ENCODE peak calls at places on chromosomes 12 and 14, in ten cellular contexts. B is amniotic stem cell; P is amygdala; F is Peyer's patch; W is thoracic aorta; G is psoas muscle; K is naive thymus-derived CD4-positive, alpha-beta T cell; J is AG10803; U is activated naive CD4-positive, alpha-beta T cell treated with Interleukin-2 at 50 U/mL for 16 hours; S is posterior cingulate gyrus. M is an unnamed sample.

GRCh38 chr14:79992799-79993198 is 218.5 kb downstream of the DIO2 start:
- DNase-seq in U (no peak), W (no peak), J (no peak), K (no peak), G (no peak), P (no peak), S (no peak), B (no peak), F (no peak), M (no peak)

GRCh38 chr14:100621806-100622205 is 34.6 kb upstream of the BEGAIN start:
- DNase-seq in P (no peak), S (no peak), J (no peak), B (no peak), W (no peak), G (no peak), F (peak; percentile 45), U (no peak), K (no peak), M (no peak)

GRCh38 chr14:72740504-72740961 is 153.4 kb downstream of the DPF3 start:
- DNase-seq in P (no peak), B (no peak), J (no peak), W (no peak), U (no peak), K (no peak), G (no peak), F (no peak), S (no peak), M (no peak)

GRCh38 chr14:80278293-80279037 is 67.2 kb upstream of the DIO2 start:
- DNase-seq in P (no peak), B (no peak), U (no peak), F (no peak), J (peak; percentile 20), S (no peak), K (no peak), W (peak; percentile 2), G (no peak), M (no peak)

GRCh38 chr14:75299064-75299463 is 20.4 kb downstream of the FOS start:
- DNase-seq in F (peak; percentile 70), P (no peak), B (no peak), K (no peak), G (peak; percentile 61), S (no peak), W (no peak), U (no peak), J (no peak), M (no peak)

GRCh38 chr14:68976160-68977067 is 2.7 kb downstream of the ACTN1 start:
- DNase-seq in K (no peak), P (peak; percentile 16), J (peak; percentile 70), W (no peak), G (peak; percentile 58), U (no peak), B (no peak), S (peak; percentile 60), F (no peak), M (no peak)

GRCh38 chr14:26960049-26960688 is 362.3 kb upstream of the NOVA1 start:
- DNase-seq in U (no peak), W (no peak), K (no peak), J (no peak), B (no peak), S (no peak), P (no peak), G (no peak), F (no peak), M (no peak)

GRCh38 chr12:51202650-51203198 is 15.1 kb downstream of the POU6F1 start:
- DNase-seq in J (no peak), S (no peak), U (no peak), F (no peak), K (peak; percentile 53), G (no peak), B (no peak), W (no peak), P (no peak), M (no peak)

GRCh38 chr12:125453751-125454150 is 388.5 kb downstream of the AACS start:
- DNase-seq in G (no peak), F (no peak), W (no peak), U (no peak), J (no peak), B (no peak), K (no peak), S (peak; percentile 71), P (peak; percentile 80), M (peak; percentile 86)

GRCh38 chr12:74317078-74317581 is 220.5 kb upstream of the ATXN7L3B start:
- DNase-seq in W (no peak), K (no peak), S (no peak), J (no peak), B (no peak), P (no peak), U (no peak), F (no peak), G (peak; percentile 36), M (no peak)

GRCh38 chr14:64113279-64113678 is 180.9 kb downstream of the ESR2 start:
- DNase-seq in P (no peak), G (peak; percentile 86), F (peak; percentile 78), W (no peak), K (no peak), B (no peak), J (no peak), U (no peak), S (no peak), M (no peak)

GRCh38 chr14:64738306-64738879 is 34.2 kb downstream of the PLEKHG3 start:
- DNase-seq in S (no peak), W (no peak), U (no peak), G (no peak), K (no peak), P (no peak), J (no peak), B (no peak), F (no peak), M (no peak)

GRCh38 chr12:70994217-70994788 is 73.8 kb upstream of the PTPRR start:
- DNase-seq in P (no peak), J (peak; percentile 94), G (no peak), F (no peak), K (no peak), S (no peak), U (no peak), W (no peak), B (no peak), M (no peak)

GRCh38 chr14:104551851-104552737 is 27.5 kb upstream of the C14orf180 start:
- DNase-seq in W (no peak), B (no peak), S (no peak), G (peak; percentile 48), U (no peak), J (no peak), P (no peak), F (peak; percentile 30), K (no peak), M (no peak)

GRCh38 chr14:88249266-88249665 is 73.8 kb downstream of the KCNK10 start:
- DNase-seq in J (no peak), S (no peak), B (no peak), P (no peak), W (no peak), F (no peak), U (no peak), G (no peak), K (no peak), M (no peak)

GRCh38 chr14:71403673-71404072 is 496.4 kb downstream of the PCNX1 start:
- DNase-seq in W (no peak), P (no peak), J (no peak), S (no peak), G (no peak), U (peak; percentile 14), F (peak; percentile 59), K (peak; percentile 64), B (no peak), M (no peak)

GRCh38 chr12:48924617-48925217 is 575 bp downstream of the FKBP11 start:
- DNase-seq in W (no peak), J (peak; percentile 31), K (peak; percentile 78), F (peak; percentile 89), U (peak; percentile 79), P (peak; percentile 3), G (peak; percentile 74), S (peak; percentile 34), B (no peak), M (no peak)

GRCh38 chr12:49698619-49699545 is 8.3 kb downstream of the FMNL3 start:
- DNase-seq in J (peak; percentile 63), G (peak; percentile 64), U (peak; percentile 43), P (no peak), S (no peak), B (no peak), K (peak; percentile 31), F (peak; percentile 73), W (no peak), M (no peak)

GRCh38 chr12:67222302-67222701 is 46.9 kb upstream of the CAND1 start:
- DNase-seq in J (peak; percentile 6), P (no peak), S (no peak), K (no peak), U (no peak), B (peak; percentile 15), W (no peak), G (no peak), F (no peak), M (no peak)

GRCh38 chr12:29110506-29111442 is 38.3 kb upstream of the FAR2 start:
- DNase-seq in J (no peak), K (no peak), U (no peak), W (no peak), G (no peak), P (no peak), S (no peak), B (no peak), F (no peak), M (no peak)

GRCh38 chr12:92302041-92302829 is 156.6 kb upstream of the BTG1 start:
- DNase-seq in S (no peak), U (no peak), G (no peak), J (no peak), W (no peak), P (no peak), K (no peak), B (no peak), F (no peak), M (no peak)

GRCh38 chr12:45655186-45655585 is 74.3 kb upstream of the ARID2 start:
- DNase-seq in W (no peak), U (peak; percentile 32), B (no peak), G (no peak), K (peak; percentile 83), J (no peak), F (peak; percentile 63), P (no peak), S (no peak), M (no peak)

GRCh38 chr14:50347521-50347920 is 35.4 kb downstream of the DMAC2L start:
- DNase-seq in F (no peak), J (peak; percentile 69), B (no peak), U (no peak), P (no peak), S (no peak), G (no peak), K (no peak), W (no peak), M (no peak)

GRCh38 chr12:12081836-12082497 is 11.2 kb downstream of the BCL2L14 start:
- DNase-seq in B (peak; percentile 21), U (no peak), P (no peak), J (peak; percentile 58), W (no peak), F (peak; percentile 87), K (no peak), G (no peak), S (no peak), M (peak; percentile 71)

GRCh38 chr12:12450043-12450451 is 93.2 kb downstream of the BORCS5 start:
- DNase-seq in J (no peak), U (no peak), S (no peak), K (no peak), P (no peak), W (no peak), B (no peak), G (no peak), F (no peak), M (no peak)

GRCh38 chr12:122921917-122922316 is 26.0 kb upstream of the VPS37B start:
- DNase-seq in W (no peak), B (no peak), U (no peak), S (no peak), K (no peak), P (no peak), J (no peak), G (no peak), F (no peak), M (no peak)

GRCh38 chr12:132170094-132170636 is 25.9 kb downstream of the NOC4L start:
- DNase-seq in K (no peak), F (no peak), P (no peak), U (no peak), B (no peak), J (peak; percentile 87), G (peak; percentile 43), W (no peak), S (no peak), M (no peak)

GRCh38 chr12:124938066-124938465 is 23.6 kb upstream of the UBC start:
- DNase-seq in K (no peak), J (no peak), F (no peak), W (no peak), U (no peak), P (no peak), G (no peak), S (no peak), B (no peak), M (no peak)

M was measured in hippocampal formation.